ENCODE peak calls at places on chromosome 2, in eight cellular contexts. F, X, D, V, I, O, P and C are unnamed samples.

GRCh38 chr2:71849111-71849510 is 298.6 kb downstream of the CYP26B1 start:
- DNase-seq in O (no peak), I (no peak), X (no peak), F (no peak), V (no peak), D (no peak), P (no peak), C (no peak)

GRCh38 chr2:164739966-164740365 is 101.7 kb downstream of the COBLL1 start:
- DNase-seq in X (no peak), V (no peak), I (no peak), D (no peak), P (no peak), O (no peak), F (peak; percentile 72), C (no peak)

GRCh38 chr2:12776457-12777049 is 59.8 kb downstream of the TRIB2 start:
- DNase-seq in P (no peak), I (no peak), X (no peak), V (no peak), D (no peak), O (no peak), F (no peak), C (no peak)

GRCh38 chr2:240324312-240325005 is 111.0 kb upstream of the GPC1 start:
- DNase-seq in O (no peak), F (no peak), X (no peak), V (no peak), D (no peak), I (no peak), P (no peak), C (no peak)

GRCh38 chr2:182858671-182859070 is 7.8 kb downstream of the FRZB start:
- DNase-seq in P (no peak), X (no peak), V (no peak), I (no peak), F (no peak), O (no peak), D (no peak), C (no peak)

GRCh38 chr2:36238126-36238525 is 117.5 kb upstream of the CRIM1 start:
- DNase-seq in O (no peak), I (no peak), F (no peak), P (no peak), V (no peak), X (no peak), D (no peak), C (no peak)

GRCh38 chr2:120434487-120434886 is 88.6 kb downstream of the INHBB start:
- DNase-seq in F (no peak), P (no peak), V (no peak), O (no peak), D (no peak), I (no peak), X (no peak), C (no peak)

GRCh38 chr2:7613831-7614230 is 696.6 kb downstream of the RNF144A start:
- DNase-seq in V (no peak), I (no peak), O (no peak), P (no peak), F (no peak), X (no peak), D (no peak), C (no peak)

GRCh38 chr2:151363709-151364108 is 6.3 kb downstream of the TNFAIP6 start:
- DNase-seq in O (peak; percentile 7), D (no peak), I (no peak), F (peak; percentile 24), X (no peak), P (no peak), V (peak; percentile 3), C (no peak)

GRCh38 chr2:112959109-112959591 is 18.7 kb upstream of the IL36G start:
- DNase-seq in P (no peak), V (no peak), I (peak; percentile 49), X (no peak), F (no peak), D (no peak), O (no peak), C (no peak)

GRCh38 chr2:111042772-111043771 is 77.6 kb upstream of the BCL2L11 start:
- DNase-seq in P (peak; percentile 47), I (no peak), O (no peak), F (no peak), V (no peak), X (no peak), D (no peak), C (no peak)

GRCh38 chr2:16055848-16056580 is 115.7 kb downstream of the MYCN start:
- DNase-seq in O (no peak), X (no peak), P (no peak), D (no peak), F (no peak), I (no peak), V (no peak), C (no peak)